ENCODE peak calls at places on chromosome 11, in six cellular contexts. O is tibial nerve, B is endodermal cell, A is adrenal gland, H is kidney, I is fibroblast of lung. M is an unnamed sample.

GRCh38 chr11:12200359-12201015 is 90.1 kb downstream of the MICAL2 start:
- DNase-seq in O (peak), B (no peak), A (peak), H (no peak), I (peak), M (peak)

GRCh38 chr11:10327254-10327653 is 22.4 kb downstream of the ADM start:
- DNase-seq in O (no peak), B (no peak), A (no peak), H (no peak), I (peak), M (peak)

GRCh38 chr11:203945-204586 is 3.1 kb downstream of the BET1L start:
- DNase-seq in O (no peak), B (peak), A (peak), H (peak), I (no peak), M (no peak)

GRCh38 chr11:134412508-134413333 is 679 bp upstream of the B3GAT1 start:
- DNase-seq in O (no peak), B (peak), A (no peak), H (no peak), I (no peak), M (no peak)

GRCh38 chr11:67558084-67558772 is 25.4 kb upstream of the GSTP1 start:
- DNase-seq in O (no peak), B (no peak), A (no peak), H (peak), I (peak), M (no peak)

GRCh38 chr11:71502871-71503435 is 24.1 kb upstream of the KRTAP5-7 start:
- DNase-seq in O (no peak), B (no peak), A (no peak), H (no peak), I (no peak), M (no peak)

GRCh38 chr11:119835804-119836203 is 106.8 kb upstream of the NECTIN1 start:
- DNase-seq in O (no peak), B (no peak), A (no peak), H (no peak), I (no peak), M (no peak)

GRCh38 chr11:119093951-119094815 is 7.5 kb downstream of the DPAGT1 start:
- DNase-seq in O (no peak), B (peak), A (peak), H (peak), I (peak), M (peak)

GRCh38 chr11:111819161-111820058 is 52.0 kb downstream of the ALG9 start:
- DNase-seq in O (no peak), B (no peak), A (peak), H (no peak), I (peak), M (peak)

GRCh38 chr11:68903288-68903630 is 373 bp downstream of the MRPL21 start:
- DNase-seq in O (no peak), B (no peak), A (no peak), H (no peak), I (no peak), M (no peak)

GRCh38 chr11:36296925-36297604 is 977 bp downstream of the PRR5L start:
- DNase-seq in O (peak), B (no peak), A (no peak), H (no peak), I (peak), M (peak)

GRCh38 chr11:133519560-133519959 is 12.7 kb downstream of the OPCML start:
- DNase-seq in O (no peak), B (no peak), A (no peak), H (no peak), I (no peak), M (no peak)

GRCh38 chr11:32266611-32267010 is 168.7 kb downstream of the WT1 start:
- DNase-seq in O (no peak), B (no peak), A (no peak), H (no peak), I (peak), M (no peak)

GRCh38 chr11:27717377-27717776 is 17.1 kb upstream of the BDNF start:
- DNase-seq in O (no peak), B (no peak), A (no peak), H (no peak), I (peak), M (no peak)
- TF ChIP-seq CTCF in O (no peak), B (peak), A (no peak), H (no peak), I (peak), M (peak)

GRCh38 chr11:2272241-2272945 is 2.0 kb upstream of the ASCL2 start:
- DNase-seq in O (no peak), B (peak), A (peak), H (no peak), I (no peak), M (no peak)
- H3K4me3 ChIP-seq in O (no peak), B (no peak), A (no peak), H (no peak), I (no peak), M (no peak)

GRCh38 chr11:66494935-66495334 is 14.7 kb downstream of the DPP3 start:
- DNase-seq in O (no peak), B (peak), A (no peak), H (no peak), I (no peak), M (no peak)
- TF ChIP-seq CTCF in O (no peak), B (no peak), A (no peak), H (no peak), I (no peak), M (no peak)

DNA sequence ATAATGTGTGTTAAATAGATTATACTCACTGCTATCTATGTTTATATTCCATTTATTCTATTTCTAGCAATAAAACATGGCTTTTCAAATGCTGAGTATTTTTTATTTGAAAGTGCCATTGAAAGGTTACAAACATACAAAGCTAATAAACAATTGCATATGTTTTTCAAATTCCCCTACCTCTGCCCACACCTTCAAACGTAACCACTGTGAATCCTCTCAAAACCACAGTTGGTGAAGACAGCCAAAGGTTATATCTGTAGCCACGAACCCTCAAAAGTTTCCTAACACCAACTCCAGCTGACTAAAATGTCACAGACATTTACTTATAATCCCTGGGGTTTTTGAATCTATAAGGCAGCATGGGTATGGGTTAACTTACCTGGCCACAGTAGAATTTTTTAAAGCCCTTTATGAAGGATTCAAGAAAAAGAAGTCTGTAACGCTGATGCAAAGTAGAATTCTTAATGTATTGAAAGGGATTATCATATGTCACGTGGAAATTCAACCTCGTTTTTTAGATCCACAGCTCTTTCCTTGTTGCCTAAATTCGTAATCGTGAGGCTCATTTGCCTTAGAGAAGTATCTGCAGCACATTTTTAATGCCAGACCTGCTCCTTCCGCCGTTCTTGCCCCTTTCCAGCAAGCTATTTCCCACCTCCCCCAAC is 122.5 kb upstream of the ZC3H12C start:
- DNase-seq in O (no peak), B (no peak), A (no peak), H (no peak), I (no peak), M (no peak)
- H3K4me3 ChIP-seq in O (no peak), B (no peak), A (no peak), H (no peak), I (no peak), M (no peak)

GRCh38 chr11:6353367-6353987 is 33.2 kb upstream of the CAVIN3 start:
- DNase-seq in O (peak), B (peak), A (peak), H (peak), I (peak), M (peak)
- TF ChIP-seq CTCF in O (peak), B (peak), A (peak), H (peak), I (peak), M (peak)

GRCh38 chr11:65429069-65429681 is 6.6 kb downstream of the NEAT1 start:
- DNase-seq in O (peak), B (no peak), A (peak), H (no peak), I (peak), M (peak)
- H3K4me3 ChIP-seq in O (peak), B (peak), A (no peak), H (peak), I (peak), M (peak)

GRCh38 chr11:7299393-7299792 is 47.7 kb downstream of the SYT9 start:
- DNase-seq in O (no peak), B (no peak), A (no peak), H (no peak), I (no peak), M (no peak)
- TF ChIP-seq CTCF in O (no peak), B (peak), A (no peak), H (no peak), I (no peak), M (no peak)

GRCh38 chr11:20155683-20156279 is 4.5 kb downstream of the DBX1 start:
- DNase-seq in O (no peak), B (peak), A (no peak), H (no peak), I (no peak), M (no peak)

GRCh38 chr11:20156280-20156875 is 3.9 kb downstream of the DBX1 start:
- DNase-seq in O (no peak), B (peak), A (no peak), H (no peak), I (no peak), M (no peak)

GRCh38 chr11:20158597-20159257 is 1.5 kb downstream of the DBX1 start:
- DNase-seq in O (peak), B (peak), A (peak), H (peak), I (peak), M (peak)

GRCh38 chr11:20157768-20158167 is 2.5 kb downstream of the DBX1 start:
- DNase-seq in O (no peak), B (no peak), A (no peak), H (no peak), I (no peak), M (no peak)

GRCh38 chr11:20156876-20157613 is 3.2 kb downstream of the DBX1 start:
- DNase-seq in O (no peak), B (peak), A (no peak), H (no peak), I (no peak), M (no peak)
- H3K4me3 ChIP-seq in O (peak), B (peak), A (no peak), H (no peak), I (no peak), M (no peak)

GRCh38 chr11:115206365-115207022 is 297.7 kb downstream of the CADM1 start:
- DNase-seq in O (no peak), B (no peak), A (no peak), H (no peak), I (no peak), M (no peak)

GRCh38 chr11:115207166-115207591 is 297.0 kb downstream of the CADM1 start:
- DNase-seq in O (no peak), B (no peak), A (no peak), H (no peak), I (no peak), M (no peak)

GRCh38 chr11:115207916-115208315 is 296.3 kb downstream of the CADM1 start:
- DNase-seq in O (no peak), B (no peak), A (no peak), H (no peak), I (no peak), M (no peak)

GRCh38 chr11:115213007-115213406 is 291.2 kb downstream of the CADM1 start:
- DNase-seq in O (no peak), B (peak), A (no peak), H (no peak), I (no peak), M (no peak)

DNA sequence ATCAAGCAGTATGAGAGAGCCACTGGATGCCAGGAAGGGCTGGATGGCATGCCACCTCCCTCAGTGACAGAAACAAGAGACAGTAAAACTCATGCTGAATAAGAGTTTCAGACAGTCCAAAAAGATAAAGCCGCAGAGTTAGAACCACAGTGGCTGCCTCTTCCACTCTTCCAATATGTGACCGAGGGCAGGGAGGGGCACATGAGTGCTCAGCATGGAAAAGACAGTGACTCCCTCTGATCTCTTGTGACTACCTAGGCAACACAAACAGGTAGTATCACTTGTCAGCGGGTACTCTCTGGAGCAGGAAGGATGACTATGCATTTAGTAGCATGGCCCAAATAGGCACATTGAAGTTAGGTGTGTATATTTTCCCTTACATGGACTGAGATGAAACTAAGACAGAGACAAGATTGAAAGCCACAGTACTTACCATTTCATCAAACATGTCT is 295.4 kb downstream of the CADM1 start:
- DNase-seq in O (no peak), B (no peak), A (no peak), H (no peak), I (no peak), M (no peak)
- TF ChIP-seq CTCF in O (no peak), B (no peak), A (no peak), H (no peak), I (no peak), M (no peak)

GRCh38 chr11:17719940-17720795 is 797 bp downstream of the MYOD1 start:
- DNase-seq in O (no peak), B (peak), A (no peak), H (no peak), I (peak), M (no peak)

GRCh38 chr11:17718015-17718414 is 1.4 kb upstream of the MYOD1 start:
- DNase-seq in O (no peak), B (no peak), A (no peak), H (no peak), I (no peak), M (no peak)

GRCh38 chr11:17716807-17717206 is 2.6 kb upstream of the MYOD1 start:
- DNase-seq in O (no peak), B (no peak), A (no peak), H (no peak), I (no peak), M (no peak)

GRCh38 chr11:17719028-17719939 is at the start of gene MYOD1:
- DNase-seq in O (no peak), B (peak), A (no peak), H (no peak), I (peak), M (no peak)

GRCh38 chr11:17718510-17718962 is 835 bp upstream of the MYOD1 start:
- DNase-seq in O (no peak), B (peak), A (no peak), H (no peak), I (no peak), M (no peak)
- H3K4me3 ChIP-seq in O (no peak), B (peak), A (no peak), H (no peak), I (no peak), M (no peak)

M was measured in AG10803.